ENCODE peak calls at places on chromosomes 7 and 10, in nine cellular contexts. J is A549, N is upper lobe of left lung, R is suprapubic skin, I is GM12878, D is ovary, V is tibial nerve, B is esophagus muscularis mucosa, A is stomach. O is an unnamed sample.

GRCh38 chr7:90677742-90678439 is 81.8 kb downstream of the CDK14 start:
- DNase-seq in J (no peak), N (no peak), R (no peak), I (no peak), D (no peak), V (no peak), B (no peak), A (no peak), O (no peak)

GRCh38 chr7:92625617-92626016 is 35.4 kb upstream of the FAM133B start:
- DNase-seq in J (no peak), N (no peak), R (no peak), I (no peak), D (no peak), V (no peak), B (no peak), A (no peak), O (no peak)

GRCh38 chr10:70748801-70749573 is 36.2 kb downstream of the TBATA start:
- DNase-seq in J (no peak), N (no peak), R (no peak), I (no peak), D (no peak), V (no peak), B (no peak), A (no peak), O (no peak)

GRCh38 chr10:5991708-5992107 is 14.4 kb upstream of the IL15RA start:
- DNase-seq in J (no peak), N (no peak), R (no peak), I (no peak), D (no peak), V (no peak), B (no peak), A (no peak), O (no peak)

GRCh38 chr10:8424555-8425201 is 370.2 kb downstream of the GATA3 start:
- DNase-seq in J (no peak), N (no peak), R (no peak), I (no peak), D (no peak), V (no peak), B (no peak), A (no peak), O (no peak)

GRCh38 chr10:84205049-84205852 is 10.9 kb downstream of the CDHR1 start:
- DNase-seq in J (peak; percentile 61), N (peak; percentile 46), R (peak; percentile 79), I (peak; percentile 27), D (no peak), V (no peak), B (no peak), A (peak; percentile 36), O (peak; percentile 81)

GRCh38 chr10:110641256-110641655 is 2.9 kb upstream of the RBM20 start:
- DNase-seq in J (peak; percentile 91), N (no peak), R (no peak), I (no peak), D (no peak), V (no peak), B (no peak), A (no peak), O (peak; percentile 20)

GRCh38 chr7:11130012-11130411 is 156.3 kb downstream of the PHF14 start:
- DNase-seq in J (no peak), N (no peak), R (no peak), I (no peak), D (no peak), V (no peak), B (no peak), A (no peak), O (no peak)

GRCh38 chr10:110172155-110172554 is 35.2 kb upstream of the MXI1 start:
- DNase-seq in J (peak; percentile 23), N (no peak), R (no peak), I (no peak), D (no peak), V (no peak), B (no peak), A (no peak), O (no peak)

DNA sequence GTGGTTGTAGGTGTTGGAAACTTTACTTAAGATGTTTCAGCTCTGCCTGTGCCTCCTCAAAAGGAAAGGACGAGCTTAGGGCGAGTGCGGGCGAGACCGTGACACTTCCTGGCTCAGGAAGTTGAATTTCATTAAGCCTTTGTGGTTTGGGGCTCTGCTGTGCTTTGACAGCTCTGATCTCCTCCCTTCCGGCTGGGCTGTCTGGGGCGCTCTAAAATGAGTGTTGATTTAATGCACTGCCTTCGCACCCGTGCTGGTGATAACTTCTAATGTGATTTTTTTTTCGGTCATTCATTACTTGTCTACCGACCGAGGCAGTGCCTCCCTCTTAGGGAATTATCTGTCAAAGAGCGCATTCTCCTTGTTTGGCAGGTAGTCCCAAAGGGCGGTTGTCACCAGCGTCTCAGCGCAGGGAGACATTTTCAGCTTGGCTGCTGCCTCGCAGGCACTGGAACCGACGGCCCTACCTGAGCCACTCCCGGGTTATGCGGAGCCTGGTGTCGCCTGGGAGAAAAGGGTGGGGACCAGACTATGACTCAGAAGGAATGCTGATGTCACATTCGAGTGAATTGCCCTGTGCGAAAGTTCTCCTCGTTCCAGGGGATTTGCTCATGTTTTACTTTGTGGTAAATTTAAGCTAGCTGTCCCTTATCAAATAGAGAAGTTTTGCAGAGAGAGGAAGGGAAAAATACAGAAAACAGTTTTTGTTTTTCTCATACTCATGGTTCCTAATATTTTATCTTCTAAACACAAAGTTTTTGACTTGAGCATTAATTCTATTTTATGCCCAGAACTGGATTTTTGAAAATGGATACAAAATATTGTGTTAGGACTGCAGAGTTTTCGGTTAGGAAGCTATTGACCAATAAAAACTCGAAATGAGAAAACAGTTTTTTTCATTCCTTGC is 920 bp downstream of the TES start:
- DNase-seq in J (peak; percentile 92), N (peak; percentile 92), R (peak; percentile 91), I (peak; percentile 59), D (peak; percentile 35), V (peak; percentile 61), B (peak; percentile 93), A (peak; percentile 88), O (peak; percentile 92)
- TF ChIP-seq POLR2A in J (peak; percentile 36), N (peak; percentile 82), R (no peak), I (peak; percentile 61), D (peak; percentile 38), V (peak; percentile 52), B (peak; percentile 80), A (no peak), O (peak; percentile 99)

DNA sequence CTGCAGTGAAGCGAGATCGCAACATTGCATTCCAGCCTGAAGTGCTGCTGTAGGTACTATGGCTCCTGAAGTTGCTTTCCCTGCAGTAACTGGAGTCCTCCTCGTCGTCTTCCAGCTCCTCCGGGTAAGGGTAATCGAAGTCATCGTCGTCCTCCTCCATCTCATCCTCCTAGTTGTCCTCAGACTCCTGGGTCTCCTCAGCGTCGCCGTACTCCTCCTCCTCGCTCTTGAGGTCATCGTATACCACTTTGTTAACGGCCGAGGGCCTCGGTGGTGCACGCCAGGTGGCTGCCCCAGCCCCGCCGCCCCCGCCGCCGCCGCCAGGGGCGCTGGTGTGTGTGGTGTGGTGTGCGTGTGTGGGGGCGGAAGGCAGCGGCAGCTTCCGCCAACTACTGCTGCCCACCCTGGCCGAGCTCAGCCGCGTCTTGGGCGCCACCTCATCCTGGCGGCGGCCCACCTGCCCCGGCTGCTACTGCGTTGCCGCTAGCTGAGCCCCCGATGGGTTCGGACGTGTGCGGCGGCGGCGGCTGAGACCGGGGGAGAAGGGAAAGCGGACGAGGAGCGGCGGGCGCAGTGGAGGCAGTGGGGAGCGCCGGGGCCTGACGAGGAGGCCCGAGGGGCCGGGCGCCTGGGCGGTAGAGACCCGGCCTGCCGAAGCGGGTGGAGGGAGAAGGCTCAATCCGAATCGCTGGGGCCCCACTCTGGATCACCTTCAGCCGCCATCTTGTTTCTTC is 11.8 kb upstream of the ACBD5 start:
- DNase-seq in J (peak; percentile 65), N (peak; percentile 80), R (no peak), I (peak; percentile 27), D (peak; percentile 62), V (peak; percentile 57), B (no peak), A (peak; percentile 79), O (peak; percentile 83)
- TF ChIP-seq CTCF in J (peak; percentile 48), N (peak; percentile 40), R (peak; percentile 94), I (peak; percentile 46), D (no peak), V (peak; percentile 44), B (peak; percentile 77), A (no peak), O (peak; percentile 89)

DNA sequence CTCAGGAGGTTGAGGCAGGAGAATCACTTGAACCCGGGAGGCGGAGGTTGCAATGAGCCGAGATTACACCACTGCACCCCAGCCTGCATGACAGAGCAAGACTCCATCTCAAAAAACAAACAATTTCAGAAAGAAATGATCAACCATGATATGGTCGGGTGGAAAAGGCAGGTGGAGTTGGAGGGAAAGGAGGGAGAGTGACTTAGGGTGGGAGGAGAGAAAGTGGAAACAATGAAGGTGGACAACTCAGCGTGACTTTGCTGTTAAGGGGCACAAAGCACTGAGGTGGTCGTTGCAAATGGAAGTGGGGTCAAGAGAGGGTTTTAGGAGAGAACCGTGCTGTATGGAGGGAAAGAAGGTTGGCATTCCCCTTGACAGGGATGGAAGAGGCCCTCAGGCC is 30.0 kb upstream of the FXYD4 start:
- DNase-seq in J (no peak), N (no peak), R (no peak), I (no peak), D (no peak), V (no peak), B (no peak), A (no peak), O (no peak)
- TF ChIP-seq EP300 in J (no peak), N (no peak), R (no peak), I (no peak), D (no peak), V (no peak), B (no peak), A (no peak), O (no peak)

GRCh38 chr10:14185501-14186045 is 145.2 kb downstream of the FRMD4A start:
- DNase-seq in J (peak; percentile 33), N (no peak), R (no peak), I (peak; percentile 86), D (no peak), V (no peak), B (no peak), A (no peak), O (no peak)
- TF ChIP-seq POLR2A in J (peak; percentile 15), N (no peak), R (no peak), I (peak; percentile 99), D (no peak), V (no peak), B (no peak), A (no peak), O (peak; percentile 12)

DNA sequence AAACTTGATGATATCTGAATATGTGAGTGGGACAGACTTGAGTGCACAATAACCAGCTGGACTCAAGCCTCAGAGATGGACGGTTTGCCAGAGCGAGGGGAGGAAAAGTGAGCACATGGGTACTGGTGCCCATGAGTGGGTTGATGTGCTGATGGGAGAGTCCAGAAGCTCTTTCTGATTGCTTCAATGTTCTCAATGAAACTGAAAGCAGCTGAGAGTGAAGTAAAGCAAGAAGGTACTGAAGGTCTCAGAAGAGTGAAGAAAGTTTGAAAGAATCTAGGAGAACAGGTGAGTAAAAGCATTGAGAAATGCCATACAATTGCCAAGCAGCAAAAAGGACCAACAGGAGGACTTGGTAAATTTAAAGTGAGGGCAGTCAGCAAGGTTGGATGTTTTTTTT is 28.6 kb downstream of the CTTNBP2 start:
- DNase-seq in J (no peak), N (no peak), R (no peak), I (no peak), D (no peak), V (no peak), B (no peak), A (no peak), O (no peak)
- TF ChIP-seq CTCF in J (no peak), N (no peak), R (no peak), I (no peak), D (no peak), V (no peak), B (no peak), A (no peak), O (no peak)

O was measured in transverse colon.